ENCODE peak calls at places on chromosomes 16 and 17, in four cellular contexts. W is HL-60, N is GM12878, D is K562. M is an unnamed sample.

GRCh38 chr17:62668091-62668804 is 40.8 kb downstream of the MRC2 start:
- DNase-seq in W (no peak), D (no peak), N (no peak), M (no peak)

GRCh38 chr17:33438136-33438535 is 145.0 kb upstream of the ASIC2 start:
- DNase-seq in N (no peak), D (no peak), W (peak), M (no peak)

GRCh38 chr17:69454051-69454450 is 39.6 kb downstream of the MAP2K6 start:
- DNase-seq in D (no peak), N (no peak), W (no peak), M (no peak)

GRCh38 chr16:1909661-1910231 is 8.5 kb downstream of the HS3ST6 start:
- DNase-seq in W (no peak), D (no peak), N (no peak), M (no peak)

GRCh38 chr16:3444032-3444388 is 530 bp downstream of the NAA60 start:
- DNase-seq in N (no peak), W (no peak), D (no peak), M (no peak)

GRCh38 chr16:31694461-31694860 is 166.8 kb downstream of the AHSP start:
- DNase-seq in W (no peak), N (no peak), D (no peak), M (no peak)

GRCh38 chr16:66713076-66713475 is 16.5 kb upstream of the CMTM4 start:
- DNase-seq in W (no peak), N (no peak), D (no peak), M (no peak)

GRCh38 chr16:22915003-22915402 is 101.0 kb downstream of the HS3ST2 start:
- DNase-seq in N (no peak), W (no peak), D (no peak), M (no peak)

GRCh38 chr17:38883592-38884526 is 14.0 kb downstream of the LASP1 start:
- DNase-seq in D (no peak), W (no peak), N (no peak), M (no peak)

GRCh38 chr17:75703191-75703590 is 18.1 kb upstream of the ITGB4 start:
- DNase-seq in W (no peak), N (no peak), D (no peak), M (no peak)

GRCh38 chr17:5793899-5794298 is 209.6 kb upstream of the NLRP1 start:
- DNase-seq in D (no peak), W (no peak), N (no peak), M (no peak)

GRCh38 chr17:44598932-44599297 is 41.6 kb downstream of the FZD2 start:
- DNase-seq in D (no peak), W (no peak), N (no peak), M (no peak)

GRCh38 chr16:58378401-58378800 is 13.9 kb upstream of the GINS3 start:
- DNase-seq in D (no peak), N (no peak), W (no peak), M (no peak)

GRCh38 chr16:85416267-85417109 is 196.6 kb upstream of the GSE1 start:
- DNase-seq in N (no peak), W (peak), D (peak), M (peak)

GRCh38 chr16:60755907-60756306 is 1280.3 kb downstream of the CDH8 start:
- DNase-seq in N (no peak), D (no peak), W (no peak), M (no peak)

GRCh38 chr16:8110572-8111514 is 479.5 kb downstream of the TMEM114 start:
- DNase-seq in N (no peak), D (no peak), W (no peak), M (no peak)
- TF ChIP-seq SPI1 in N (no peak), D (peak), W (no peak), M (no peak)

GRCh38 chr16:86946396-86946795 is 368.0 kb downstream of the FOXL1 start:
- DNase-seq in N (no peak), D (no peak), W (no peak), M (no peak)

GRCh38 chr16:86946981-86947380 is 368.6 kb downstream of the FOXL1 start:
- DNase-seq in D (no peak), W (no peak), N (no peak), M (no peak)

GRCh38 chr16:86949116-86949515 is 368.1 kb downstream of the C16orf95 start:
- DNase-seq in W (no peak), D (no peak), N (no peak), M (no peak)

GRCh38 chr16:86949630-86950029 is 367.6 kb downstream of the C16orf95 start:
- DNase-seq in W (no peak), N (no peak), D (no peak), M (no peak)

GRCh38 chr16:86948046-86948445 is 369.1 kb downstream of the C16orf95 start:
- DNase-seq in D (no peak), N (no peak), W (no peak), M (no peak)
- TF ChIP-seq SPI1 in D (no peak), N (no peak), W (no peak), M (no peak)

GRCh38 chr17:16928406-16929280 is 43.3 kb downstream of the TNFRSF13B start:
- DNase-seq in N (no peak), W (no peak), D (no peak), M (no peak)
- TF ChIP-seq SPI1 in N (no peak), W (no peak), D (no peak), M (no peak)

GRCh38 chr17:53150101-53150698 is 672.5 kb upstream of the KIF2B start:
- DNase-seq in W (no peak), N (no peak), D (no peak), M (no peak)
- TF ChIP-seq SPI1 in W (no peak), N (no peak), D (no peak), M (no peak)

DNA sequence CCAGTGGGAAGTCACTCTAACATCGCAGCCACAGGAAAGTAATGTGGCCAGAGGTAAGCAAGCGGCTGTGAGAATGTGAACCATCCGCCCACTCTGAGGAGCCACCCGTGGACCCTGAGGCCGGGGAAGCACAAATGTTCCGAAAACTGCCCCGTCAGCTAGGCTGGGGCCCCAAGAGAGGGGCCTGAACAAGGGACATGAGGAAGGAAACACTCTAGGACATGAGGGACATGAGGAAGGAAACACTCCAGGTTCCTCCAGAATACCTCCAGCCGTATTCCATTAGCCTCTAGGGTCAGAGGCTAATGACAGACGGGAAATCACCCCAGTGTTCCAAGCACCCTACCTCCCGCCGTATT is 317 bp downstream of the TEFM start:
- DNase-seq in N (no peak), D (peak), W (peak), M (no peak)
- TF ChIP-seq SPI1 in N (no peak), D (no peak), W (no peak), M (no peak)

GRCh38 chr17:72789711-72790110 is 302.8 kb downstream of the SLC39A11 start:
- DNase-seq in W (no peak), D (no peak), N (no peak), M (no peak)
- TF ChIP-seq SPI1 in W (no peak), D (no peak), N (no peak), M (no peak)

GRCh38 chr16:87416826-87417471 is 24.8 kb downstream of the MAP1LC3B start:
- DNase-seq in D (no peak), N (no peak), W (no peak), M (no peak)
- TF ChIP-seq SPI1 in D (no peak), N (no peak), W (no peak), M (no peak)

GRCh38 chr17:40520991-40521453 is 19.6 kb upstream of the TNS4 start:
- DNase-seq in N (no peak), W (no peak), D (no peak), M (no peak)

GRCh38 chr17:40522250-40522960 is 21.0 kb upstream of the TNS4 start:
- DNase-seq in N (no peak), W (no peak), D (no peak), M (no peak)

GRCh38 chr17:40524243-40524965 is 23.0 kb upstream of the TNS4 start:
- DNase-seq in W (no peak), N (no peak), D (no peak), M (no peak)

GRCh38 chr17:40525294-40525693 is 23.9 kb upstream of the TNS4 start:
- DNase-seq in W (no peak), D (no peak), N (no peak), M (no peak)

GRCh38 chr17:40522961-40523310 is 21.5 kb upstream of the TNS4 start:
- DNase-seq in W (no peak), D (no peak), N (no peak), M (no peak)
- TF ChIP-seq SPI1 in W (no peak), D (no peak), N (no peak), M (no peak)

GRCh38 chr17:71409137-71409536 is 711.7 kb upstream of the SOX9 start:
- DNase-seq in N (no peak), D (no peak), W (no peak), M (no peak)
- TF ChIP-seq SPI1 in N (no peak), D (no peak), W (no peak), M (no peak)